ENCODE peak calls at places on chromosomes 13 and 19, in six cellular contexts. K is transverse colon, N is PC-9, I is Calu3, M is SK-N-SH, Z is adrenal gland. V is an unnamed sample.
A peak's percentile ranks its signal among the peaks of the same experiment; 100 is the strongest.

GRCh38 chr19:44003461-44004134 is 841 bp downstream of the ZNF230 start:
- DNase-seq in K (peak; percentile 8), N (no peak), I (peak; percentile 20), M (no peak), Z (peak; percentile 16), V (peak; percentile 32)

GRCh38 chr19:19552811-19553210 is 14.7 kb downstream of the CILP2 start:
- DNase-seq in K (peak; percentile 42), N (no peak), I (peak; percentile 64), M (peak; percentile 83), Z (peak; percentile 24), V (no peak)

GRCh38 chr13:74889321-74889720 is 592.6 kb downstream of the TBC1D4 start:
- DNase-seq in K (no peak), N (no peak), I (no peak), M (no peak), Z (no peak), V (no peak)

GRCh38 chr19:18879579-18880373 is 16.2 kb downstream of the CERS1 start:
- DNase-seq in K (peak; percentile 87), N (peak; percentile 73), I (peak; percentile 34), M (peak; percentile 88), Z (no peak), V (no peak)

GRCh38 chr19:34711890-34712289 is 22.2 kb upstream of the ZNF181 start:
- DNase-seq in K (no peak), N (no peak), I (no peak), M (no peak), Z (no peak), V (no peak)

GRCh38 chr13:73717632-73718031 is 416.6 kb downstream of the KLF12 start:
- DNase-seq in K (no peak), N (no peak), I (no peak), M (peak; percentile 16), Z (no peak), V (no peak)

GRCh38 chr13:90800082-90800746 is 547.3 kb upstream of the MIR17HG start:
- DNase-seq in K (peak; percentile 25), N (no peak), I (no peak), M (peak; percentile 59), Z (peak; percentile 75), V (no peak)

GRCh38 chr19:10289167-10289835 is 451 bp upstream of the ICAM5 start:
- DNase-seq in K (peak; percentile 56), N (peak; percentile 76), I (no peak), M (peak; percentile 68), Z (no peak), V (peak; percentile 57)

GRCh38 chr13:84702174-84702573 is 819.9 kb upstream of the SLITRK1 start:
- DNase-seq in K (no peak), N (no peak), I (no peak), M (no peak), Z (no peak), V (no peak)

GRCh38 chr19:1624458-1624857 is 19.2 kb upstream of the UQCR11 start:
- DNase-seq in K (peak; percentile 48), N (no peak), I (no peak), M (peak; percentile 88), Z (peak; percentile 58), V (peak; percentile 44)

GRCh38 chr13:42218576-42218975 is 53.4 kb upstream of the AKAP11 start:
- DNase-seq in K (no peak), N (no peak), I (no peak), M (no peak), Z (peak; percentile 30), V (no peak)

GRCh38 chr13:43662976-43663375 is 123.8 kb downstream of the ENOX1 start:
- DNase-seq in K (peak; percentile 8), N (no peak), I (no peak), M (no peak), Z (no peak), V (no peak)

GRCh38 chr19:54517483-54517882 is 14.9 kb downstream of the LAIR2 start:
- DNase-seq in K (peak; percentile 37), N (peak; percentile 56), I (peak; percentile 80), M (no peak), Z (peak; percentile 50), V (peak; percentile 30)

GRCh38 chr13:34749046-34749445 is 193.0 kb upstream of the NBEA start:
- DNase-seq in K (no peak), N (no peak), I (no peak), M (no peak), Z (no peak), V (no peak)

GRCh38 chr13:53159439-53159838 is 130.8 kb downstream of the OLFM4 start:
- DNase-seq in K (no peak), N (no peak), I (no peak), M (no peak), Z (no peak), V (no peak)

GRCh38 chr13:102402292-102402691 is 444 bp upstream of the FGF14 start:
- DNase-seq in K (peak; percentile 12), N (no peak), I (no peak), M (peak; percentile 88), Z (no peak), V (no peak)
- TF ChIP-seq CTCF in K (no peak), N (no peak), I (no peak), M (peak; percentile 30), Z (no peak), V (no peak)

DNA sequence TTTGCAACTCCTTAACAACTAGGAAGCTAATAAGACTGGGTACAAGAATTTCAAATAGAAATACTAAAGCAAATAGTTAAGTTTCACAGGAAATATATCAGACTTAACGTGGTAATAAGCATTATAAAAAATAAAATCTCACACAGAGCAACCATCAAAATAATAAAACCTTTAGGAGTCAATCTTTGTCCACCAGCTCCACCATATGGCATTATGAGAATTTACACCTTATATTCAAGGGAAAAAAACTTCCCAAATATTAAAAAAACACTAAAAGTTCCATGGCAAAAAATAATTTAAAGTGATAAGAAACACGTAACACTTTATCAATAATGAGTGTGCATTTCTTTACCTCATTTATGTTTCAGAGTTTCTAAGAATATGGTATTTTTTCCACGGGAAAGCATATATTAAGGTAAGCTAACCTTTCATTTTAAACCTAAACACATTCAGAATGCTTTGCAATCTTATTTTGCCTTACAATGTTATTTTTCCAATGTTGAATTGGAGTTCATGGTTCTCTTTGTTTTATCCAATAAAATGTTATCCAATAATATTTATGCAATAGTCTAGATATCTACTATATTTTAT is 423.2 kb upstream of the SGCG start:
- DNase-seq in K (no peak), N (no peak), I (no peak), M (peak; percentile 12), Z (no peak), V (no peak)
- TF ChIP-seq CTCF in K (no peak), N (peak; percentile 57), I (no peak), M (peak; percentile 62), Z (peak; percentile 27), V (no peak)

DNA sequence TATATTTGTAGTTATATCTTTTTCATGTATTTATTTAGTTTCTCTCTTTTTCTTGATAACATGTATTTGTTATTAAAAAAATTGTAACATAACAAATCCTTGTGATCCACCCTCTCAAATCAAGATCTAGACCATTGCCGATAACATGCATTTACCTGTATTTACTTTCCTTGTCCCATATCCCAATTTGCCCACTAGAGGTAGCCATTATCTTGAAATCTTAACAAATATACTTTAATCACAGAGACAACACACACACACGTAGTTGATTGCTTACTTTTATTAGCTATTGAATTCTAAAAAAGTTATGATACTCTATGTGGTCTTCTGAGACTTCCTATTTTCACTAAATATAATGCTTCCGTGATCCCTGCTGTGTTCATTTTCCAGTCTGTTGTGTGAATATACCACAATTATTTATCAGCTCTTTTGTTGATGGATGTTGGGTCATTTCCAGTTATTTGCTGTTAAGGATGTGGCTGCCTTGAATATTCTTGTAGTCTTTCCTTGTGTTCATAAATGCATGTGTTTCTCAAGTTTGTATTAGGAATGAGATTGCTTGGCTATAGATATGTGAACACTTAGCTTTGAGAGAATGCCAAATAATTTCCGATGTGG is 31.3 kb upstream of the ZMYM2 start:
- DNase-seq in K (no peak), N (peak; percentile 36), I (no peak), M (no peak), Z (no peak), V (no peak)
- TF ChIP-seq CTCF in K (peak; percentile 54), N (peak; percentile 71), I (no peak), M (peak; percentile 57), Z (peak; percentile 42), V (no peak)

DNA sequence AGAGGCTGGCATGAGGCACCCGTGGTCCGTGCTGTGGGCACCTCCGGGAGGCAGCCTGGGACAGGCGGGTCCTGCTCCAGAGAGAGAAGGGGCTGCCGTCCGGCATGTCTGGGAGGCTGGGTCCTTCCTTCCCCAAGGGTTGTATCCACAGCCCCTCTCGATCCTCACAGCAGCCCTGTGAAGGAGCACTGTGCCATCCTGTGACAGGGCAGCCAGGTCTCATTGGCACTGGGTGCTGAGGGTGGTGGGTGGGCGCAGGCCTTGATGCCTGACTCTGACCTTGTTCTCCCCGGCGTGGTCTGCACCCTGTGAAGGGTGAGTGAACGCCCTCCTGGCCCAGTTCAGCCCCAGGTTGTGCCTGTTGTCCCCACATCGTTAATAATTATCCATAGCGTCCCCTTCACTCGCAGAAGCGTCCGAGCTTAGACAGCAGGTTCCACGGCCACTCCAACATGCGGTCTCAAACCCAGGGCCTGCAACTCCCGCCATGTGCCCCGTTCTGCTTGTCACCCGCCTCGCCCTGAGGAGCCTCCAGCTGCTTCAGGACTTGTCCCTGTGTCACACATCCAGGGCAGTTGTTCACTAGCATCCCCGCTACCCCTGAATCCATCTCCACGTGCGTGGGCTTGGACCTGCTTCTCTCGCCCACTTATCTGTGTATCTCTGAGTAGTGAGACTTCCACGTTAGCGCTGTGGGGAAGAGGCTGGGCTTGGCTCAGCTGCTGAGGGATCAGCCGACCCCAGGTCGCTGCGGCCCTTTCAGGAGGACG is 10.6 kb downstream of the ATP11A start:
- DNase-seq in K (no peak), N (no peak), I (no peak), M (no peak), Z (no peak), V (no peak)
- TF ChIP-seq CTCF in K (no peak), N (no peak), I (no peak), M (no peak), Z (no peak), V (no peak)